ENCODE peak calls at places on chromosomes 16 and 17, in six cellular contexts. Q is posterior cingulate gyrus; G is NCI-H1092 treated with DMSO at 0.1 percent for 48 hours; I is Kasumi-1; X is immature natural killer cell; T is CD8-positive, alpha-beta T cell. P is an unnamed sample.

GRCh38 chr17:65446838-65447526 is 114.5 kb downstream of the AXIN2 start:
- DNase-seq in T (no peak), G (no peak), Q (no peak), X (no peak), I (no peak), P (no peak)

GRCh38 chr16:57062329-57062728 is 30.1 kb upstream of the CPNE2 start:
- DNase-seq in T (no peak), Q (no peak), G (no peak), X (no peak), I (no peak), P (no peak)

GRCh38 chr17:46839211-46839610 is 12.2 kb upstream of the WNT9B start:
- DNase-seq in I (no peak), Q (no peak), G (no peak), T (no peak), X (no peak), P (no peak)

GRCh38 chr16:47873434-47873833 is 282.4 kb downstream of the ABCC12 start:
- DNase-seq in I (no peak), T (no peak), X (no peak), Q (no peak), G (no peak), P (no peak)

GRCh38 chr17:32819035-32819434 is 57.9 kb downstream of the MYO1D start:
- DNase-seq in Q (no peak), G (no peak), T (no peak), X (no peak), I (no peak), P (no peak)

GRCh38 chr16:22634913-22635312 is 124.2 kb downstream of the NPIPB5 start:
- DNase-seq in G (no peak), X (no peak), I (no peak), Q (peak; percentile 83), T (no peak), P (no peak)

GRCh38 chr17:1907818-1908698 is 78.3 kb downstream of the RPA1 start:
- DNase-seq in Q (peak; percentile 92), T (peak; percentile 8), X (no peak), I (peak; percentile 6), G (no peak), P (peak; percentile 39)

GRCh38 chr16:86048882-86049585 is 150.1 kb downstream of the IRF8 start:
- DNase-seq in X (no peak), T (no peak), G (no peak), Q (peak; percentile 59), I (no peak), P (no peak)

GRCh38 chr17:82440377-82440981 is 10.1 kb downstream of the CYBC1 start:
- DNase-seq in T (no peak), Q (no peak), X (no peak), I (peak; percentile 50), G (no peak), P (no peak)

GRCh38 chr17:59101178-59101577 is 5.5 kb downstream of the TRIM37 start:
- DNase-seq in Q (no peak), I (no peak), T (no peak), X (no peak), G (no peak), P (no peak)

GRCh38 chr16:78742501-78743283 is 643.2 kb downstream of the WWOX start:
- DNase-seq in T (peak; percentile 64), I (peak; percentile 47), Q (no peak), G (no peak), X (peak; percentile 73), P (no peak)

GRCh38 chr16:67967183-67967955 is 1.1 kb downstream of the SLC12A4 start:
- DNase-seq in Q (no peak), T (peak; percentile 34), X (peak; percentile 36), I (no peak), G (no peak), P (no peak)

GRCh38 chr17:62051053-62051452 is 14.0 kb downstream of the MED13 start:
- DNase-seq in T (no peak), Q (no peak), G (no peak), I (no peak), X (no peak), P (no peak)

GRCh38 chr16:57563487-57563750 is 21.0 kb downstream of the ADGRG5 start:
- DNase-seq in G (no peak), I (no peak), T (no peak), Q (peak; percentile 55), X (no peak), P (no peak)

GRCh38 chr17:21549107-21549687 is 143.1 kb upstream of the KCNJ18 start:
- DNase-seq in G (no peak), X (no peak), I (no peak), Q (no peak), T (no peak), P (no peak)

GRCh38 chr16:4093495-4094137 is 22.6 kb downstream of the ADCY9 start:
- DNase-seq in T (no peak), G (no peak), I (no peak), X (no peak), Q (no peak), P (no peak)

GRCh38 chr17:72502111-72502939 is 381.5 kb downstream of the SOX9 start:
- DNase-seq in I (no peak), X (no peak), T (no peak), G (no peak), Q (no peak), P (no peak)

GRCh38 chr16:86306811-86307517 is 203.4 kb upstream of the FOXF1 start:
- DNase-seq in T (no peak), Q (no peak), X (no peak), G (no peak), I (no peak), P (no peak)

GRCh38 chr17:77521076-77521475 is 380.3 kb downstream of the SEC14L1 start:
- DNase-seq in G (no peak), Q (peak; percentile 59), T (no peak), I (no peak), X (no peak), P (no peak)

GRCh38 chr17:8680402-8680801 is 49.9 kb upstream of the MYH10 start:
- DNase-seq in G (no peak), Q (no peak), T (no peak), X (no peak), I (no peak), P (no peak)

GRCh38 chr16:55563797-55564196 is 2.7 kb upstream of the CAPNS2 start:
- DNase-seq in I (no peak), X (no peak), T (no peak), G (no peak), Q (no peak), P (no peak)

GRCh38 chr16:74035816-74036215 is 260.8 kb upstream of the PSMD7 start:
- DNase-seq in X (no peak), T (no peak), I (peak; percentile 71), G (peak; percentile 33), Q (no peak), P (no peak)

GRCh38 chr17:2871205-2871604 is 75.0 kb downstream of the RAP1GAP2 start:
- DNase-seq in G (no peak), Q (no peak), X (no peak), I (no peak), T (no peak), P (no peak)

GRCh38 chr17:41848788-41849187 is 11.2 kb downstream of the KLHL10 start:
- DNase-seq in Q (no peak), X (no peak), I (no peak), G (no peak), T (no peak), P (no peak)

GRCh38 chr17:75295220-75296158 is 6.3 kb upstream of the SLC25A19 start:
- DNase-seq in X (no peak), Q (no peak), T (no peak), G (no peak), I (peak; percentile 27), P (no peak)

GRCh38 chr17:67053438-67054000 is 9.2 kb downstream of the CACNG1 start:
- DNase-seq in T (no peak), Q (no peak), I (no peak), G (no peak), X (no peak), P (no peak)

GRCh38 chr17:17104494-17104893 is 62.2 kb downstream of the MPRIP start:
- DNase-seq in Q (peak; percentile 95), I (no peak), G (no peak), T (no peak), X (no peak), P (peak; percentile 91)

GRCh38 chr17:79983456-79983855 is 52.2 kb downstream of the TBC1D16 start:
- DNase-seq in Q (peak; percentile 51), G (no peak), I (no peak), T (no peak), X (no peak), P (no peak)

GRCh38 chr16:48117217-48118105 is 38.3 kb downstream of the ABCC12 start:
- DNase-seq in T (peak; percentile 45), Q (peak; percentile 86), I (peak; percentile 60), X (peak; percentile 35), G (peak; percentile 65), P (no peak)

GRCh38 chr16:1965610-1966009 is 984 bp upstream of the RPS2 start:
- DNase-seq in T (no peak), I (no peak), Q (no peak), G (no peak), X (no peak), P (no peak)

GRCh38 chr16:10312784-10313724 is 72.8 kb upstream of the ATF7IP2 start:
- DNase-seq in Q (no peak), G (no peak), I (no peak), X (no peak), T (no peak), P (no peak)

GRCh38 chr17:28177351-28177750 is 134.9 kb downstream of the NLK start:
- DNase-seq in Q (no peak), G (no peak), T (no peak), X (no peak), I (no peak), P (no peak)

GRCh38 chr17:79341816-79342215 is 267.2 kb downstream of the ENGASE start:
- DNase-seq in T (no peak), I (no peak), Q (peak; percentile 25), X (no peak), G (no peak), P (no peak)

GRCh38 chr16:69186642-69187386 is at the start of gene SNTB2:
- DNase-seq in I (peak; percentile 67), T (peak; percentile 77), Q (peak; percentile 99), G (peak; percentile 86), X (peak; percentile 92), P (peak; percentile 97)

GRCh38 chr17:28478940-28479615 is 5.6 kb downstream of the SLC13A2 start:
- DNase-seq in G (no peak), T (no peak), I (no peak), Q (peak; percentile 15), X (no peak), P (no peak)

GRCh38 chr17:43825567-43825966 is 7.4 kb downstream of the MPP3 start:
- DNase-seq in X (no peak), T (no peak), G (no peak), Q (no peak), I (no peak), P (no peak)

GRCh38 chr16:56965149-56965938 is 3.6 kb downstream of the CETP start:
- DNase-seq in I (no peak), T (no peak), G (no peak), X (no peak), Q (peak; percentile 80), P (no peak)

GRCh38 chr17:27846042-27846655 is 45.8 kb upstream of the NOS2 start:
- DNase-seq in G (no peak), T (peak; percentile 51), Q (no peak), I (peak; percentile 86), X (peak; percentile 82), P (no peak)

GRCh38 chr17:79952265-79952877 is 83.3 kb downstream of the TBC1D16 start:
- DNase-seq in X (no peak), I (no peak), G (no peak), Q (peak; percentile 66), T (no peak), P (peak; percentile 19)